ENCODE peak calls at places on chromosomes 16 and 17, in eight cellular contexts. One of them, this sample, is unnamed.

GRCh38 chr16:49528035-49528434 is 154.4 kb downstream of the C16orf78 start:
- DNase-seq in sigmoid colon: no peak
- DNase-seq in IMR-90: no peak
- DNase-seq in A549: no peak
- DNase-seq in body of pancreas: no peak
- DNase-seq in H1: no peak
- DNase-seq in esophagus squamous epithelium: no peak
- DNase-seq in H54: peak; percentile 12
- DNase-seq in this sample: no peak

GRCh38 chr17:68011199-68011665 is 15.0 kb upstream of the C17orf58 start:
- DNase-seq in sigmoid colon: no peak
- DNase-seq in IMR-90: no peak
- DNase-seq in A549: peak; percentile 66
- DNase-seq in body of pancreas: peak; percentile 50
- DNase-seq in H1: peak; percentile 92
- DNase-seq in esophagus squamous epithelium: no peak
- DNase-seq in H54: peak; percentile 67
- DNase-seq in this sample: peak; percentile 51

GRCh38 chr17:73782641-73783381 is 138.6 kb upstream of the SDK2 start:
- DNase-seq in sigmoid colon: no peak
- DNase-seq in IMR-90: no peak
- DNase-seq in A549: no peak
- DNase-seq in body of pancreas: no peak
- DNase-seq in H1: no peak
- DNase-seq in esophagus squamous epithelium: no peak
- DNase-seq in H54: no peak
- DNase-seq in this sample: no peak

GRCh38 chr16:85302018-85302847 is 190.0 kb upstream of the CIBAR2 start:
- DNase-seq in sigmoid colon: no peak
- DNase-seq in IMR-90: peak; percentile 59
- DNase-seq in A549: no peak
- DNase-seq in body of pancreas: peak; percentile 60
- DNase-seq in H1: no peak
- DNase-seq in esophagus squamous epithelium: no peak
- DNase-seq in H54: peak; percentile 48
- DNase-seq in this sample: no peak

GRCh38 chr16:78094166-78094565 is 5.3 kb upstream of the WWOX start:
- DNase-seq in sigmoid colon: no peak
- DNase-seq in IMR-90: no peak
- DNase-seq in A549: no peak
- DNase-seq in body of pancreas: no peak
- DNase-seq in H1: no peak
- DNase-seq in esophagus squamous epithelium: no peak
- DNase-seq in H54: no peak
- DNase-seq in this sample: no peak

GRCh38 chr16:50992366-50993032 is 158.6 kb downstream of the SALL1 start:
- DNase-seq in sigmoid colon: no peak
- DNase-seq in IMR-90: no peak
- DNase-seq in A549: no peak
- DNase-seq in body of pancreas: no peak
- DNase-seq in H1: no peak
- DNase-seq in esophagus squamous epithelium: no peak
- DNase-seq in H54: no peak
- DNase-seq in this sample: no peak

GRCh38 chr17:13031718-13032350 is 14.0 kb upstream of the ELAC2 start:
- DNase-seq in sigmoid colon: peak; percentile 71
- DNase-seq in IMR-90: peak; percentile 47
- DNase-seq in A549: peak; percentile 52
- DNase-seq in body of pancreas: peak; percentile 58
- DNase-seq in H1: peak; percentile 66
- DNase-seq in esophagus squamous epithelium: no peak
- DNase-seq in H54: peak; percentile 43
- DNase-seq in this sample: peak; percentile 39

GRCh38 chr16:48137822-48138221 is 18.0 kb downstream of the ABCC12 start:
- DNase-seq in sigmoid colon: no peak
- DNase-seq in IMR-90: no peak
- DNase-seq in A549: no peak
- DNase-seq in body of pancreas: no peak
- DNase-seq in H1: no peak
- DNase-seq in esophagus squamous epithelium: no peak
- DNase-seq in H54: no peak
- DNase-seq in this sample: no peak

GRCh38 chr16:9256196-9256595 is 164.8 kb downstream of the HAPSTR1 start:
- DNase-seq in sigmoid colon: no peak
- DNase-seq in IMR-90: no peak
- DNase-seq in A549: peak; percentile 31
- DNase-seq in body of pancreas: peak; percentile 53
- DNase-seq in H1: peak; percentile 95
- DNase-seq in esophagus squamous epithelium: no peak
- DNase-seq in H54: peak; percentile 33
- DNase-seq in this sample: peak; percentile 39

GRCh38 chr16:2856061-2856670 is 1.8 kb downstream of the PRSS22 start:
- DNase-seq in sigmoid colon: no peak
- DNase-seq in IMR-90: no peak
- DNase-seq in A549: no peak
- DNase-seq in body of pancreas: peak; percentile 48
- DNase-seq in H1: peak; percentile 90
- DNase-seq in esophagus squamous epithelium: no peak
- DNase-seq in H54: no peak
- DNase-seq in this sample: no peak

GRCh38 chr16:58515125-58515870 is at the start of gene SETD6:
- DNase-seq in sigmoid colon: peak; percentile 95
- DNase-seq in IMR-90: peak; percentile 84
- DNase-seq in A549: peak; percentile 57
- DNase-seq in body of pancreas: peak; percentile 88
- DNase-seq in H1: peak; percentile 92
- DNase-seq in esophagus squamous epithelium: no peak
- DNase-seq in H54: peak; percentile 48
- DNase-seq in this sample: peak; percentile 71

GRCh38 chr17:76261421-76262215 is 3.5 kb upstream of the UBALD2 start:
- DNase-seq in sigmoid colon: no peak
- DNase-seq in IMR-90: peak; percentile 66
- DNase-seq in A549: no peak
- DNase-seq in body of pancreas: no peak
- DNase-seq in H1: no peak
- DNase-seq in esophagus squamous epithelium: no peak
- DNase-seq in H54: no peak
- DNase-seq in this sample: no peak

GRCh38 chr16:80191928-80192327 is 348.9 kb upstream of the DYNLRB2 start:
- DNase-seq in sigmoid colon: no peak
- DNase-seq in IMR-90: no peak
- DNase-seq in A549: no peak
- DNase-seq in body of pancreas: no peak
- DNase-seq in H1: no peak
- DNase-seq in esophagus squamous epithelium: no peak
- DNase-seq in H54: no peak
- DNase-seq in this sample: no peak

GRCh38 chr16:89350701-89351380 is 133.3 kb downstream of the ZNF778 start:
- DNase-seq in sigmoid colon: no peak
- DNase-seq in IMR-90: peak; percentile 63
- DNase-seq in A549: no peak
- DNase-seq in body of pancreas: no peak
- DNase-seq in H1: no peak
- DNase-seq in esophagus squamous epithelium: no peak
- DNase-seq in H54: no peak
- DNase-seq in this sample: no peak

GRCh38 chr17:42248351-42249179 is 27.6 kb downstream of the STAT5B start:
- DNase-seq in sigmoid colon: peak; percentile 95
- DNase-seq in IMR-90: peak; percentile 93
- DNase-seq in A549: no peak
- DNase-seq in body of pancreas: peak; percentile 89
- DNase-seq in H1: no peak
- DNase-seq in esophagus squamous epithelium: peak; percentile 62
- DNase-seq in H54: no peak
- DNase-seq in this sample: peak; percentile 35

GRCh38 chr17:78933025-78933958 is 8.1 kb upstream of the TIMP2 start:
- DNase-seq in sigmoid colon: peak; percentile 88
- DNase-seq in IMR-90: peak; percentile 99
- DNase-seq in A549: peak; percentile 99
- DNase-seq in body of pancreas: peak; percentile 61
- DNase-seq in H1: no peak
- DNase-seq in esophagus squamous epithelium: no peak
- DNase-seq in H54: peak; percentile 96
- DNase-seq in this sample: peak; percentile 71

GRCh38 chr16:77993111-77993571 is 29.2 kb upstream of the CLEC3A start:
- DNase-seq in sigmoid colon: no peak
- DNase-seq in IMR-90: peak; percentile 65
- DNase-seq in A549: no peak
- DNase-seq in body of pancreas: no peak
- DNase-seq in H1: no peak
- DNase-seq in esophagus squamous epithelium: no peak
- DNase-seq in H54: no peak
- DNase-seq in this sample: no peak

GRCh38 chr16:66728117-66728787 is 23.2 kb downstream of the DYNC1LI2 start:
- DNase-seq in sigmoid colon: peak; percentile 67
- DNase-seq in IMR-90: peak; percentile 67
- DNase-seq in A549: peak; percentile 61
- DNase-seq in body of pancreas: peak; percentile 55
- DNase-seq in H1: no peak
- DNase-seq in esophagus squamous epithelium: no peak
- DNase-seq in H54: no peak
- DNase-seq in this sample: no peak

GRCh38 chr16:26981266-26981938 is 85.3 kb upstream of the C16orf82 start:
- DNase-seq in sigmoid colon: no peak
- DNase-seq in IMR-90: peak; percentile 93
- DNase-seq in A549: no peak
- DNase-seq in body of pancreas: no peak
- DNase-seq in H1: no peak
- DNase-seq in esophagus squamous epithelium: no peak
- DNase-seq in H54: no peak
- DNase-seq in this sample: no peak

GRCh38 chr16:54286330-54287017 is at the start of gene IRX3:
- DNase-seq in sigmoid colon: no peak
- DNase-seq in IMR-90: peak; percentile 4
- DNase-seq in A549: peak; percentile 88
- DNase-seq in body of pancreas: peak; percentile 61
- DNase-seq in H1: peak; percentile 84
- DNase-seq in esophagus squamous epithelium: no peak
- DNase-seq in H54: peak; percentile 98
- DNase-seq in this sample: no peak

GRCh38 chr16:27951752-27952151 is 111.8 kb downstream of the GSG1L start:
- DNase-seq in sigmoid colon: no peak
- DNase-seq in IMR-90: peak; percentile 43
- DNase-seq in A549: no peak
- DNase-seq in body of pancreas: no peak
- DNase-seq in H1: no peak
- DNase-seq in esophagus squamous epithelium: no peak
- DNase-seq in H54: no peak
- DNase-seq in this sample: no peak

GRCh38 chr17:38733315-38734234 is 3.4 kb downstream of the CISD3 start:
- DNase-seq in sigmoid colon: no peak
- DNase-seq in IMR-90: no peak
- DNase-seq in A549: peak; percentile 75
- DNase-seq in body of pancreas: peak; percentile 85
- DNase-seq in H1: no peak
- DNase-seq in esophagus squamous epithelium: no peak
- DNase-seq in H54: no peak
- DNase-seq in this sample: no peak
- TF ChIP-seq POLR2A in sigmoid colon: no peak
- TF ChIP-seq POLR2A in IMR-90: no peak
- TF ChIP-seq POLR2A in A549: no peak
- TF ChIP-seq POLR2A in body of pancreas: no peak
- TF ChIP-seq POLR2A in H1: no peak
- TF ChIP-seq POLR2A in esophagus squamous epithelium: no peak
- TF ChIP-seq POLR2A in H54: no peak
- TF ChIP-seq POLR2A in this sample: no peak

GRCh38 chr17:40063034-40063765 is 435 bp downstream of the THRA start:
- DNase-seq in sigmoid colon: peak; percentile 84
- DNase-seq in IMR-90: no peak
- DNase-seq in A549: no peak
- DNase-seq in body of pancreas: peak; percentile 51
- DNase-seq in H1: peak; percentile 89
- DNase-seq in esophagus squamous epithelium: no peak
- DNase-seq in H54: no peak
- DNase-seq in this sample: no peak
- TF ChIP-seq POLR2A in sigmoid colon: no peak
- TF ChIP-seq POLR2A in IMR-90: no peak
- TF ChIP-seq POLR2A in A549: no peak
- TF ChIP-seq POLR2A in body of pancreas: peak; percentile 77
- TF ChIP-seq POLR2A in H1: no peak
- TF ChIP-seq POLR2A in esophagus squamous epithelium: no peak
- TF ChIP-seq POLR2A in H54: peak; percentile 33
- TF ChIP-seq POLR2A in this sample: no peak

GRCh38 chr16:56631197-56631596 is 1.3 kb upstream of the MT1M start:
- DNase-seq in sigmoid colon: no peak
- DNase-seq in IMR-90: no peak
- DNase-seq in A549: no peak
- DNase-seq in body of pancreas: no peak
- DNase-seq in H1: no peak
- DNase-seq in esophagus squamous epithelium: no peak
- DNase-seq in H54: no peak
- DNase-seq in this sample: no peak

GRCh38 chr16:56632848-56633365 is 448 bp downstream of the MT1M start:
- DNase-seq in sigmoid colon: no peak
- DNase-seq in IMR-90: no peak
- DNase-seq in A549: no peak
- DNase-seq in body of pancreas: no peak
- DNase-seq in H1: no peak
- DNase-seq in esophagus squamous epithelium: no peak
- DNase-seq in H54: no peak
- DNase-seq in this sample: no peak

GRCh38 chr16:56631832-56632159 is 663 bp upstream of the MT1M start:
- DNase-seq in sigmoid colon: no peak
- DNase-seq in IMR-90: no peak
- DNase-seq in A549: no peak
- DNase-seq in body of pancreas: no peak
- DNase-seq in H1: no peak
- DNase-seq in esophagus squamous epithelium: no peak
- DNase-seq in H54: no peak
- DNase-seq in this sample: no peak

GRCh38 chr16:56633535-56633934 is 1.1 kb downstream of the MT1M start:
- DNase-seq in sigmoid colon: no peak
- DNase-seq in IMR-90: no peak
- DNase-seq in A549: no peak
- DNase-seq in body of pancreas: no peak
- DNase-seq in H1: no peak
- DNase-seq in esophagus squamous epithelium: no peak
- DNase-seq in H54: no peak
- DNase-seq in this sample: no peak

GRCh38 chr16:56632160-56632847 is at the start of gene MT1M:
- DNase-seq in sigmoid colon: peak; percentile 83
- DNase-seq in IMR-90: no peak
- DNase-seq in A549: no peak
- DNase-seq in body of pancreas: peak; percentile 69
- DNase-seq in H1: peak; percentile 75
- DNase-seq in esophagus squamous epithelium: no peak
- DNase-seq in H54: no peak
- DNase-seq in this sample: no peak
- TF ChIP-seq POLR2A in sigmoid colon: peak; percentile 28
- TF ChIP-seq POLR2A in IMR-90: no peak
- TF ChIP-seq POLR2A in A549: no peak
- TF ChIP-seq POLR2A in body of pancreas: peak; percentile 78
- TF ChIP-seq POLR2A in H1: no peak
- TF ChIP-seq POLR2A in esophagus squamous epithelium: no peak
- TF ChIP-seq POLR2A in H54: no peak
- TF ChIP-seq POLR2A in this sample: no peak

GRCh38 chr17:50364715-50365114 is 8.3 kb downstream of the MRPL27 start:
- DNase-seq in sigmoid colon: peak; percentile 39
- DNase-seq in IMR-90: peak; percentile 65
- DNase-seq in A549: no peak
- DNase-seq in body of pancreas: no peak
- DNase-seq in H1: no peak
- DNase-seq in esophagus squamous epithelium: no peak
- DNase-seq in H54: peak; percentile 63
- DNase-seq in this sample: no peak
- TF ChIP-seq POLR2A in sigmoid colon: no peak
- TF ChIP-seq POLR2A in IMR-90: no peak
- TF ChIP-seq POLR2A in A549: no peak
- TF ChIP-seq POLR2A in body of pancreas: no peak
- TF ChIP-seq POLR2A in H1: peak; percentile 18
- TF ChIP-seq POLR2A in esophagus squamous epithelium: no peak
- TF ChIP-seq POLR2A in H54: no peak
- TF ChIP-seq POLR2A in this sample: no peak

This sample was measured in GM12891.